ENCODE peak calls at places on chromosomes 2 and 18, in seven cellular contexts. D, S, L, C, M, N and A are unnamed samples.

GRCh38 chr18:74525741-74526140 is 8.6 kb upstream of the CNDP1 start:
- DNase-seq in D (peak), S (no peak), L (no peak), C (no peak), M (no peak), N (no peak), A (peak)

GRCh38 chr2:37377187-37377532 is 32.7 kb downstream of the QPCT start:
- DNase-seq in D (no peak), S (no peak), L (peak), C (no peak), M (no peak), N (no peak), A (no peak)

GRCh38 chr2:217177687-217178086 is 317.8 kb upstream of the TNP1 start:
- DNase-seq in D (no peak), S (no peak), L (no peak), C (no peak), M (no peak), N (no peak), A (no peak)

GRCh38 chr2:180573951-180574350 is 406.5 kb upstream of the UBE2E3 start:
- DNase-seq in D (no peak), S (no peak), L (peak), C (no peak), M (no peak), N (no peak), A (no peak)

GRCh38 chr2:102376052-102376591 is 20.5 kb downstream of the IL18R1 start:
- DNase-seq in D (no peak), S (no peak), L (no peak), C (no peak), M (no peak), N (no peak), A (no peak)

GRCh38 chr18:12991839-12992216 is 666 bp downstream of the CEP192 start:
- DNase-seq in D (no peak), S (no peak), L (no peak), C (no peak), M (no peak), N (no peak), A (no peak)

GRCh38 chr18:11809895-11810294 is 41.3 kb upstream of the CHMP1B start:
- DNase-seq in D (no peak), S (no peak), L (no peak), C (no peak), M (no peak), N (no peak), A (no peak)

GRCh38 chr2:232335859-232336215 is 42.7 kb upstream of the ALPP start:
- DNase-seq in D (peak), S (peak), L (no peak), C (no peak), M (no peak), N (no peak), A (no peak)

GRCh38 chr18:48408111-48408726 is 964 bp downstream of the ZBTB7C start:
- DNase-seq in D (no peak), S (no peak), L (no peak), C (no peak), M (no peak), N (peak), A (no peak)

GRCh38 chr2:28152585-28153284 is 239.9 kb upstream of the FOSL2 start:
- DNase-seq in D (no peak), S (no peak), L (peak), C (no peak), M (no peak), N (no peak), A (no peak)